ENCODE peak calls at places on chromosomes 2 and 18, in ten cellular contexts. One of them, this sample, is unnamed.

GRCh38 chr2:101766337-101766736 is 68.8 kb downstream of the MAP4K4 start:
- DNase-seq in renal cortical epithelial cell: no peak
- DNase-seq in fibroblast of the aortic adventitia: no peak
- DNase-seq in RCC 7860: no peak
- DNase-seq in CD4-positive, alpha-beta T cell: no peak
- DNase-seq in D341Med: no peak
- DNase-seq in iris pigment epithelial cell: no peak
- DNase-seq in HCEC 1CT: no peak
- DNase-seq in left ventricle myocardium superior: no peak
- DNase-seq in EL: no peak
- DNase-seq in this sample: no peak

GRCh38 chr2:12155308-12156061 is 409.1 kb downstream of the LPIN1 start:
- DNase-seq in fibroblast of the aortic adventitia: peak; percentile 93
- DNase-seq in EL: peak; percentile 84
- DNase-seq in iris pigment epithelial cell: peak; percentile 91
- DNase-seq in RCC 7860: no peak
- DNase-seq in left ventricle myocardium superior: peak; percentile 34
- DNase-seq in HCEC 1CT: peak; percentile 96
- DNase-seq in D341Med: no peak
- DNase-seq in renal cortical epithelial cell: no peak
- DNase-seq in CD4-positive, alpha-beta T cell: no peak
- DNase-seq in this sample: no peak

GRCh38 chr2:200405599-200406298 is 99.3 kb downstream of the SPATS2L start:
- DNase-seq in HCEC 1CT: peak; percentile 92
- DNase-seq in left ventricle myocardium superior: no peak
- DNase-seq in CD4-positive, alpha-beta T cell: no peak
- DNase-seq in RCC 7860: peak; percentile 96
- DNase-seq in iris pigment epithelial cell: peak; percentile 90
- DNase-seq in renal cortical epithelial cell: peak; percentile 99
- DNase-seq in EL: peak; percentile 89
- DNase-seq in fibroblast of the aortic adventitia: peak; percentile 88
- DNase-seq in D341Med: peak; percentile 34
- DNase-seq in this sample: no peak

GRCh38 chr2:241422350-241422749 is 66.3 kb downstream of the FARP2 start:
- DNase-seq in D341Med: no peak
- DNase-seq in EL: no peak
- DNase-seq in iris pigment epithelial cell: no peak
- DNase-seq in RCC 7860: no peak
- DNase-seq in left ventricle myocardium superior: no peak
- DNase-seq in CD4-positive, alpha-beta T cell: no peak
- DNase-seq in HCEC 1CT: no peak
- DNase-seq in renal cortical epithelial cell: no peak
- DNase-seq in fibroblast of the aortic adventitia: no peak
- DNase-seq in this sample: peak; percentile 8

GRCh38 chr2:135744761-135745314 is 3.2 kb downstream of the UBXN4 start:
- DNase-seq in renal cortical epithelial cell: peak; percentile 49
- DNase-seq in left ventricle myocardium superior: no peak
- DNase-seq in CD4-positive, alpha-beta T cell: no peak
- DNase-seq in EL: peak; percentile 56
- DNase-seq in RCC 7860: peak; percentile 29
- DNase-seq in iris pigment epithelial cell: peak; percentile 48
- DNase-seq in HCEC 1CT: peak; percentile 61
- DNase-seq in fibroblast of the aortic adventitia: no peak
- DNase-seq in D341Med: peak; percentile 69
- DNase-seq in this sample: no peak

GRCh38 chr2:57207191-57207590 is 839.4 kb upstream of the VRK2 start:
- DNase-seq in renal cortical epithelial cell: no peak
- DNase-seq in fibroblast of the aortic adventitia: no peak
- DNase-seq in iris pigment epithelial cell: peak; percentile 21
- DNase-seq in EL: no peak
- DNase-seq in HCEC 1CT: no peak
- DNase-seq in CD4-positive, alpha-beta T cell: no peak
- DNase-seq in D341Med: no peak
- DNase-seq in left ventricle myocardium superior: no peak
- DNase-seq in RCC 7860: no peak
- DNase-seq in this sample: no peak

GRCh38 chr2:212107014-212107413 is 431.6 kb downstream of the ERBB4 start:
- DNase-seq in left ventricle myocardium superior: no peak
- DNase-seq in EL: no peak
- DNase-seq in iris pigment epithelial cell: no peak
- DNase-seq in renal cortical epithelial cell: no peak
- DNase-seq in HCEC 1CT: no peak
- DNase-seq in fibroblast of the aortic adventitia: no peak
- DNase-seq in D341Med: no peak
- DNase-seq in RCC 7860: no peak
- DNase-seq in CD4-positive, alpha-beta T cell: no peak
- DNase-seq in this sample: no peak

GRCh38 chr2:172693529-172694185 is 42.0 kb upstream of the RAPGEF4 start:
- DNase-seq in HCEC 1CT: no peak
- DNase-seq in D341Med: no peak
- DNase-seq in RCC 7860: no peak
- DNase-seq in fibroblast of the aortic adventitia: no peak
- DNase-seq in renal cortical epithelial cell: no peak
- DNase-seq in EL: peak; percentile 25
- DNase-seq in iris pigment epithelial cell: no peak
- DNase-seq in CD4-positive, alpha-beta T cell: no peak
- DNase-seq in left ventricle myocardium superior: no peak
- DNase-seq in this sample: no peak

GRCh38 chr18:62420151-62420512 is 95.0 kb downstream of the TNFRSF11A start:
- DNase-seq in renal cortical epithelial cell: peak; percentile 87
- DNase-seq in EL: peak; percentile 43
- DNase-seq in left ventricle myocardium superior: no peak
- DNase-seq in fibroblast of the aortic adventitia: peak; percentile 87
- DNase-seq in RCC 7860: peak; percentile 70
- DNase-seq in iris pigment epithelial cell: peak; percentile 38
- DNase-seq in D341Med: no peak
- DNase-seq in HCEC 1CT: peak; percentile 72
- DNase-seq in CD4-positive, alpha-beta T cell: no peak
- DNase-seq in this sample: no peak

This sample was measured in mesenteric fat pad.